ENCODE peak calls at places on chromosomes 2 and 18, in nine cellular contexts. C is A549, Y is transverse colon, B is esophagus squamous epithelium, V is ovary, L is heart left ventricle, X is H54, T is K562, Z is sigmoid colon. A is an unnamed sample.

GRCh38 chr2:182372661-182373060 is 54.2 kb downstream of the PDE1A start:
- DNase-seq in C (peak), Y (peak), B (no peak), V (no peak), L (peak), X (peak), T (no peak), Z (peak), A (no peak)

GRCh38 chr2:153287109-153287801 is 191.3 kb downstream of the RPRM start:
- DNase-seq in C (peak), Y (no peak), B (no peak), V (no peak), L (no peak), X (no peak), T (no peak), Z (no peak), A (peak)

GRCh38 chr18:21306368-21306767 is 64.3 kb downstream of the GREB1L start:
- DNase-seq in C (no peak), Y (no peak), B (no peak), V (no peak), L (no peak), X (no peak), T (no peak), Z (no peak), A (no peak)

GRCh38 chr2:136495636-136496035 is 269.7 kb upstream of the THSD7B start:
- DNase-seq in C (no peak), Y (no peak), B (no peak), V (no peak), L (no peak), X (no peak), T (no peak), Z (no peak), A (no peak)

GRCh38 chr2:237223208-237223861 is 137.6 kb downstream of the COPS8 start:
- DNase-seq in C (peak), Y (no peak), B (no peak), V (peak), L (no peak), X (peak), T (no peak), Z (no peak), A (no peak)

GRCh38 chr2:628651-629050 is 48.6 kb downstream of the TMEM18 start:
- DNase-seq in C (no peak), Y (no peak), B (no peak), V (no peak), L (no peak), X (no peak), T (no peak), Z (no peak), A (no peak)

GRCh38 chr2:70300771-70301343 is 1.0 kb downstream of the FAM136A start:
- DNase-seq in C (no peak), Y (no peak), B (no peak), V (no peak), L (no peak), X (no peak), T (no peak), Z (no peak), A (no peak)

GRCh38 chr2:238928520-238929241 is 80.8 kb downstream of the TWIST2 start:
- DNase-seq in C (no peak), Y (no peak), B (no peak), V (peak), L (no peak), X (no peak), T (no peak), Z (peak), A (no peak)

GRCh38 chr2:1721706-1722483 is 22.4 kb downstream of the PXDN start:
- DNase-seq in C (no peak), Y (no peak), B (no peak), V (no peak), L (no peak), X (no peak), T (no peak), Z (peak), A (no peak)

GRCh38 chr2:174748948-174749347 is 15.3 kb downstream of the CHRNA1 start:
- DNase-seq in C (peak), Y (peak), B (no peak), V (peak), L (peak), X (peak), T (peak), Z (no peak), A (peak)

GRCh38 chr18:73662440-73662839 is 485.2 kb downstream of the FBXO15 start:
- DNase-seq in C (no peak), Y (no peak), B (no peak), V (no peak), L (no peak), X (no peak), T (no peak), Z (no peak), A (no peak)
- TF ChIP-seq POLR2A in C (no peak), Y (no peak), B (no peak), V (no peak), L (no peak), X (no peak), T (no peak), Z (no peak), A (no peak)

GRCh38 chr2:218400167-218400929 is 680 bp downstream of the CTDSP1 start:
- DNase-seq in C (peak), Y (peak), B (no peak), V (peak), L (peak), X (no peak), T (peak), Z (peak), A (peak)
- TF ChIP-seq POLR2A in C (no peak), Y (peak), B (no peak), V (no peak), L (no peak), X (peak), T (no peak), Z (peak), A (peak)

GRCh38 chr2:129058981-129059380 is 740.3 kb upstream of the HS6ST1 start:
- DNase-seq in C (no peak), Y (no peak), B (no peak), V (no peak), L (no peak), X (no peak), T (no peak), Z (no peak), A (no peak)

GRCh38 chr2:129056959-129057317 is 738.3 kb upstream of the HS6ST1 start:
- DNase-seq in C (no peak), Y (no peak), B (no peak), V (no peak), L (no peak), X (no peak), T (no peak), Z (no peak), A (no peak)

GRCh38 chr2:129055242-129055641 is 736.6 kb upstream of the HS6ST1 start:
- DNase-seq in C (no peak), Y (no peak), B (no peak), V (no peak), L (no peak), X (no peak), T (no peak), Z (no peak), A (no peak)

GRCh38 chr2:129056309-129056958 is 737.8 kb upstream of the HS6ST1 start:
- DNase-seq in C (no peak), Y (no peak), B (no peak), V (no peak), L (no peak), X (no peak), T (no peak), Z (no peak), A (no peak)

DNA sequence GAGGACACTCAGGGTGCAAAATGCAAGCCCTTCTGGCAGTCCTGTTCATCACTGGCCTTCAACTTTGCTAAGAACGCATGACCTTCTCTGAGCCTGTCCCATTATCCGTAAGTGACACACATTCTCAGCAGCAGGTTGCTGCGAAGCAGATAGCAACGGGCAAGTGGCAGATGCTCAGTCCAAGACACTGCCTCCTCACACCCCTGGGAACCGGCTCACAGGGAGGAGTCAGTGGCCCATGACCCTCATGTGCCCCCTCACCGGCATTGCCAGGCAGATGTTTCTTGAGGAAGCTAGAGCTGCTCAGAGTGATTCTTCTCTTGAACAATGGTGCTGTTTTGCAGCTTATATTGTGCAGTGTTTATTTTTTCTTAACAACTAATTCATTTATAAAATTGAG is 737.2 kb upstream of the HS6ST1 start:
- DNase-seq in C (no peak), Y (no peak), B (no peak), V (no peak), L (no peak), X (no peak), T (no peak), Z (no peak), A (no peak)
- TF ChIP-seq POLR2A in C (no peak), Y (no peak), B (no peak), V (no peak), L (no peak), X (no peak), T (no peak), Z (no peak), A (no peak)

GRCh38 chr18:70333316-70333715 is 44.5 kb downstream of the SOCS6 start:
- DNase-seq in C (no peak), Y (no peak), B (no peak), V (no peak), L (no peak), X (no peak), T (no peak), Z (no peak), A (no peak)

GRCh38 chr18:70333757-70334156 is 44.9 kb downstream of the SOCS6 start:
- DNase-seq in C (peak), Y (no peak), B (no peak), V (no peak), L (no peak), X (peak), T (no peak), Z (no peak), A (peak)

GRCh38 chr18:70335892-70336726 is 47.3 kb downstream of the SOCS6 start:
- DNase-seq in C (no peak), Y (no peak), B (no peak), V (no peak), L (no peak), X (no peak), T (no peak), Z (no peak), A (no peak)

GRCh38 chr18:70334264-70334663 is 45.4 kb downstream of the SOCS6 start:
- DNase-seq in C (no peak), Y (no peak), B (no peak), V (no peak), L (no peak), X (no peak), T (no peak), Z (no peak), A (no peak)

DNA sequence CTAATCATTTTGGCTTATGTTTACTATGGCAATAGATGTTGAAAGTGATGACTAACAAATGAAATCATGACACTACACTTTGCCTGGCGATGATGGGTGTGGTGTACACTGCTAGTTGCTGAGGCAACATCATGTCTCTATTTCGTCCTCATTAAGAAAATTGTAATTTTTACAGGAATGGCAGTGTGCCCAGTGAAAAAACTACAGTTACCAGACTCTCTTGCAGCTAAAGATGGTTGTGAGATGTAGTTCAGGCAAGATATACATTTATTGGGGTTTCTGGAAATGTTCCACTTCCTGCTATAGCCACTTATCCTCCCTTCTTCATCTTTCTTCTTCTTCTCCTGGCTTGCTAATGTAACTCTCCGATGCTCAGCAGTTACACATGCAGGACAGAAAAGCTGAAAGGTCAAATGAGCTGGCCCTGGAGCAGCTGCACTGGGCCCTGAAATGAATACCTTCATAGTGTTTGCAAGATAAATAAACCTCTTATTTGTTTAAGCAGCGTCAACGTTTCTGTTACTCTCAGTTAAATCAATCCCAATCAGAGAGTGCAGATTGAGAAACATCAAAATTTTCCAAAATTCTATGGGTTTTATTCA is 46.0 kb downstream of the SOCS6 start:
- DNase-seq in C (no peak), Y (no peak), B (no peak), V (no peak), L (no peak), X (no peak), T (no peak), Z (no peak), A (no peak)
- TF ChIP-seq POLR2A in C (no peak), Y (no peak), B (no peak), V (no peak), L (no peak), X (no peak), T (no peak), Z (no peak), A (no peak)

GRCh38 chr2:97995734-97996624 is at the start of gene TMEM131:
- DNase-seq in C (peak), Y (peak), B (peak), V (peak), L (peak), X (peak), T (peak), Z (peak), A (peak)
- TF ChIP-seq POLR2A in C (peak), Y (peak), B (no peak), V (no peak), L (no peak), X (peak), T (peak), Z (no peak), A (peak)

GRCh38 chr2:46984034-46984433 is 68.4 kb upstream of the MCFD2 start:
- DNase-seq in C (no peak), Y (peak), B (no peak), V (no peak), L (no peak), X (no peak), T (no peak), Z (peak), A (no peak)

GRCh38 chr2:46981662-46982351 is 66.2 kb upstream of the MCFD2 start:
- DNase-seq in C (no peak), Y (peak), B (no peak), V (no peak), L (no peak), X (no peak), T (no peak), Z (no peak), A (no peak)

GRCh38 chr2:46980786-46981583 is 65.4 kb upstream of the MCFD2 start:
- DNase-seq in C (no peak), Y (no peak), B (no peak), V (no peak), L (no peak), X (no peak), T (peak), Z (no peak), A (no peak)

GRCh38 chr2:46983065-46983801 is 67.6 kb upstream of the MCFD2 start:
- DNase-seq in C (no peak), Y (peak), B (peak), V (no peak), L (peak), X (peak), T (peak), Z (no peak), A (peak)

DNA sequence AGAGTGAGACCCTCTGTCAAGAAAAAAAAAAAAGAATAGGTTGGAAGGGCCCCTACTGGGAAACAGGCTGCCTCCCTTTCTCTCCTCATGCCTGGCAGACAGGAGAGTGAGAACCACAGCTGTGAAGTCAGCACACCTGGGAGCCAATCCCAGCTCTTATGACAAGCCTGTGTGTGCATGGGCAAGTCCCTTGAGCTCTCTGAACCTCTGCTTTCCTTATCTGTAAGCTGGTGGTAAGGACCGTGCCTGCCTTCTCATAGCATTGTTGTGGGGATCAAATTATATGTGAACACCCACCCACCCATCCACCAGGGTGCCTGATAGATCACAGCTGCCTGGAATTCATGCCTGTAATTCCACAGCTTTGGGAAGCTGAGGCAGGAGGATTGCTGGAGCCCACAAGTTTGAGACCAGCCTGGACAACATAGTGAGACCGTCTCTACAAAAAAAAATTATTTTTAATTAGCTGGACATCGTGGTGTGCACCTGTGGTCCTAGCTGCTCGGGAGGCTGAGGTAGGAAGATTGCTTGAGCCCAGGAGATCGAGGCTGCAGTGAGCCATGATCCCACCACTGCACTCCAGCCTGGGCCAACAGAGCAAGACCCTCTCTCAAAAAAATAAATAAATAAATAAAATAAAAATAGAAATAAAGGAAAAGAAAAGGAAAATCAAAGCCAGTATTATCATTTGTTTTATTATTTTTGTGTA is 66.9 kb upstream of the MCFD2 start:
- DNase-seq in C (no peak), Y (no peak), B (no peak), V (no peak), L (no peak), X (no peak), T (no peak), Z (no peak), A (no peak)
- TF ChIP-seq POLR2A in C (no peak), Y (no peak), B (no peak), V (no peak), L (no peak), X (no peak), T (no peak), Z (no peak), A (no peak)

GRCh38 chr2:20617892-20618467 is 32.9 kb downstream of the HS1BP3 start:
- DNase-seq in C (peak), Y (peak), B (peak), V (peak), L (peak), X (peak), T (peak), Z (peak), A (peak)
- TF ChIP-seq POLR2A in C (peak), Y (peak), B (no peak), V (no peak), L (no peak), X (no peak), T (no peak), Z (peak), A (no peak)

GRCh38 chr2:231463698-231464575 is at the start of gene NCL:
- DNase-seq in C (peak), Y (peak), B (peak), V (peak), L (peak), X (peak), T (peak), Z (peak), A (peak)
- TF ChIP-seq POLR2A in C (peak), Y (peak), B (peak), V (peak), L (peak), X (peak), T (peak), Z (peak), A (peak)

A was measured in erythroblast.